ENCODE peak calls at places on chromosome 3, in five cellular contexts. One of them, this sample, is unnamed.

GRCh38 chr3:11054739-11055438 is 62.3 kb downstream of the SLC6A1 start:
- DNase-seq in pancreas: no peak
- DNase-seq in lung: no peak
- DNase-seq in tibial artery: no peak
- DNase-seq in effector memory CD4-positive, alpha-beta T cell: no peak
- DNase-seq in this sample: no peak

GRCh38 chr3:141570068-141570467 is 83.2 kb downstream of the RASA2 start:
- DNase-seq in tibial artery: no peak
- DNase-seq in lung: no peak
- DNase-seq in effector memory CD4-positive, alpha-beta T cell: no peak
- DNase-seq in pancreas: no peak
- DNase-seq in this sample: no peak

GRCh38 chr3:45321607-45322391 is 66.6 kb upstream of the LARS2 start:
- DNase-seq in pancreas: no peak
- DNase-seq in effector memory CD4-positive, alpha-beta T cell: no peak
- DNase-seq in tibial artery: no peak
- DNase-seq in lung: no peak
- DNase-seq in this sample: no peak

GRCh38 chr3:186871403-186871924 is 29.0 kb downstream of the ADIPOQ start:
- DNase-seq in lung: no peak
- DNase-seq in effector memory CD4-positive, alpha-beta T cell: no peak
- DNase-seq in tibial artery: no peak
- DNase-seq in pancreas: no peak
- DNase-seq in this sample: no peak

GRCh38 chr3:73600293-73600938 is 24.3 kb downstream of the PDZRN3 start:
- DNase-seq in tibial artery: no peak
- DNase-seq in lung: no peak
- DNase-seq in pancreas: no peak
- DNase-seq in effector memory CD4-positive, alpha-beta T cell: no peak
- DNase-seq in this sample: peak; percentile 61

GRCh38 chr3:193554790-193555189 is at the start of gene ATP13A4:
- DNase-seq in lung: peak; percentile 72
- DNase-seq in effector memory CD4-positive, alpha-beta T cell: no peak
- DNase-seq in tibial artery: no peak
- DNase-seq in pancreas: peak; percentile 26
- DNase-seq in this sample: no peak

GRCh38 chr3:179107617-179108016 is 36.0 kb upstream of the ZMAT3 start:
- DNase-seq in effector memory CD4-positive, alpha-beta T cell: no peak
- DNase-seq in tibial artery: no peak
- DNase-seq in pancreas: no peak
- DNase-seq in lung: no peak
- DNase-seq in this sample: no peak

GRCh38 chr3:188349276-188349962 is 195.5 kb downstream of the LPP start:
- DNase-seq in effector memory CD4-positive, alpha-beta T cell: no peak
- DNase-seq in lung: no peak
- DNase-seq in tibial artery: no peak
- DNase-seq in pancreas: no peak
- DNase-seq in this sample: no peak

GRCh38 chr3:194244167-194244566 is 107.0 kb downstream of the CPN2 start:
- DNase-seq in lung: no peak
- DNase-seq in effector memory CD4-positive, alpha-beta T cell: no peak
- DNase-seq in tibial artery: no peak
- DNase-seq in pancreas: no peak
- DNase-seq in this sample: no peak

GRCh38 chr3:138950006-138950644 is 3.1 kb downstream of the FOXL2NB start:
- DNase-seq in pancreas: no peak
- DNase-seq in effector memory CD4-positive, alpha-beta T cell: no peak
- DNase-seq in tibial artery: no peak
- DNase-seq in lung: no peak
- DNase-seq in this sample: peak; percentile 21

GRCh38 chr3:13433931-13434330 is 13.8 kb upstream of the NUP210 start:
- DNase-seq in tibial artery: no peak
- DNase-seq in effector memory CD4-positive, alpha-beta T cell: no peak
- DNase-seq in lung: no peak
- DNase-seq in pancreas: no peak
- DNase-seq in this sample: no peak

GRCh38 chr3:98402507-98402906 is 12.0 kb downstream of the OR5K3 start:
- DNase-seq in tibial artery: no peak
- DNase-seq in effector memory CD4-positive, alpha-beta T cell: no peak
- DNase-seq in lung: no peak
- DNase-seq in pancreas: no peak
- DNase-seq in this sample: no peak
- H3K9me3 ChIP-seq in tibial artery: peaks cover 8% of the 10 kb centered on the region
- H3K9me3 ChIP-seq in effector memory CD4-positive, alpha-beta T cell: peaks cover 7% of the 10 kb centered on the region
- H3K9me3 ChIP-seq in lung: peaks cover 12% of the 10 kb centered on the region
- H3K9me3 ChIP-seq in pancreas: no peaks in the 10 kb centered on the region
- H3K9me3 ChIP-seq in this sample: no peaks in the 10 kb centered on the region

GRCh38 chr3:71725279-71725991 is at the start of gene EIF4E3:
- DNase-seq in lung: no peak
- DNase-seq in pancreas: peak; percentile 26
- DNase-seq in effector memory CD4-positive, alpha-beta T cell: peak; percentile 21
- DNase-seq in tibial artery: no peak
- DNase-seq in this sample: no peak
- H3K4me1 ChIP-seq in lung: peaks cover 5% of the 10 kb centered on the region
- H3K4me1 ChIP-seq in pancreas: peaks cover 9% of the 10 kb centered on the region
- H3K4me1 ChIP-seq in effector memory CD4-positive, alpha-beta T cell: peaks cover 47% of the 10 kb centered on the region
- H3K4me1 ChIP-seq in tibial artery: peaks cover 16% of the 10 kb centered on the region
- H3K4me1 ChIP-seq in this sample: peaks cover 11% of the 10 kb centered on the region

DNA sequence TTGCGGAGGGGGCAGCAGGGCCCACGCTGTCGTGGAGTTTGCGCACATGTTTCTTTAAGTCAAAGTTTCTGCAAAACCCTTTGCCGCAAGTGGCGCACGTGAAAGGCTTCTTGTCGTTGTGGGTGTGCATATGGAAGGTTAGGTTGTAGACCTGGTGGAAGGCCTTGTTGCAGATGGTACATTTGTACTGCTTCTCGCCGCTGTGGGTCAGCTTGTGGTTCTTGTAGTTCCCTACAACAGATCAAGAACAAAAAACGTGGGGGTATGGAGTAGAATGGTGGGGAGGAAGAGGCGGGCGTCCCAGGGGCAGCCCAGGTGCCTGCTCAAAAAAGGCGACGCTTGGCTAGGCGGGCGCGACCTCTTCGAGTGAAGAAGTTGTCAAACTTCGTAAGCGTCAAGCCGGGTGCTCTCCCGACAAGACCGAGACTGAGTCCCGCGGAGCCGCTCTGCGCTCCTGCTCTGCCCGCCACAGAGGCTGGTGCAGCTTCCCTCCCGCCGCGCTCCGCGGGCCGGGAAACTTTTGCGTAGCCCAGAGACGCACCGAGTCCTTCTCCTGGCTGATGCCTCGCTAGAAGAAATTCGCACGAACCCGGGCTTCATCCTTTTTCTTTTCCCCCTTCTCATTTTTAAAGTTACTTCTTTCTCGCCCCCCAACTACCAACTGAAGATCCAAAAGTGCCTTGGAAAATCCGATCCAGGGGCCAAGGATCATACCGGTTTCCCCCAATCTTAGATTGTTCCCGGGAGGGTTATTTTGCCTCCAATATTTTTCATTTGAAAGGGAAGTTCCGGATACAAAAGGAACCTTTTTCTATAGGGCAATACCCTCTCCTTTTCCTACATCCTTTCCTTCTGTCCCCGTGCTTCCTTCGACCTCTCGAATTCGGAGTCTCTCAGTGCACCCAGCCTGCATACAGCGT is 3.0 kb downstream of the FEZF2 start:
- DNase-seq in pancreas: no peak
- DNase-seq in effector memory CD4-positive, alpha-beta T cell: no peak
- DNase-seq in tibial artery: no peak
- DNase-seq in lung: no peak
- DNase-seq in this sample: no peak
- H3K9me3 ChIP-seq in pancreas: no peaks in the 10 kb centered on the region
- H3K9me3 ChIP-seq in effector memory CD4-positive, alpha-beta T cell: no peaks in the 10 kb centered on the region
- H3K9me3 ChIP-seq in tibial artery: no peaks in the 10 kb centered on the region
- H3K9me3 ChIP-seq in lung: no peaks in the 10 kb centered on the region
- H3K9me3 ChIP-seq in this sample: no peaks in the 10 kb centered on the region

DNA sequence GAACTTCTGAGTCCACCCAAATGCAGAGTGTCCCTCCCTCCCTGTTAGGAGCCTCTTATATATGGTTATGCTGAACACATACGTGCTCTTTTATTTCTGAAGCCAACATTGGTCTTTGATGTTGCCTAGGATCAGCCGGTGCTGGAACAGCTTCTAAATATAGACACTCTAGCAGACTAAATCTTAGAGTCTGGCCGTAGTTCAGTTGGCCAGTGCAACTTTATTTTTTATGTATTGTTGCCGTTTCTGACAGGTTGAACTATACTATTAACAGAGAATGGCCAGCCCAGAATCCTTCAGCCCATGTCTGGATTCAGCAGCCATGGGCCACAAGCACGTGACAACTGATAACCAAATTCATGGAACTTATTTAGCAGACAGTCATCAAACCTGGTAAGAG is 128.6 kb downstream of the GHSR start:
- DNase-seq in effector memory CD4-positive, alpha-beta T cell: no peak
- DNase-seq in lung: no peak
- DNase-seq in pancreas: no peak
- DNase-seq in tibial artery: no peak
- DNase-seq in this sample: no peak
- H3K4me1 ChIP-seq in effector memory CD4-positive, alpha-beta T cell: no peaks in the 10 kb centered on the region
- H3K4me1 ChIP-seq in lung: peaks cover 8% of the 10 kb centered on the region
- H3K4me1 ChIP-seq in pancreas: peaks cover 17% of the 10 kb centered on the region
- H3K4me1 ChIP-seq in tibial artery: peaks cover 90% of the 10 kb centered on the region
- H3K4me1 ChIP-seq in this sample: peaks cover 31% of the 10 kb centered on the region